ENCODE peak calls at places on chromosomes 12 and 14, in eight cellular contexts. One of them, this sample, is unnamed.

GRCh38 chr12:122046145-122046544 is 24.5 kb downstream of the BCL7A start:
- DNase-seq in heart left ventricle: no peak
- DNase-seq in BE2C: no peak
- DNase-seq in tibial artery: no peak
- DNase-seq in adrenal gland: no peak
- DNase-seq in left ventricle myocardium inferior: no peak
- DNase-seq in fibroblast of mammary gland: no peak
- DNase-seq in astrocyte of the cerebellum: no peak
- DNase-seq in this sample: no peak

GRCh38 chr14:80434574-80435321 is 223.4 kb upstream of the DIO2 start:
- DNase-seq in BE2C: no peak
- DNase-seq in fibroblast of mammary gland: peak; percentile 17
- DNase-seq in left ventricle myocardium inferior: no peak
- DNase-seq in heart left ventricle: no peak
- DNase-seq in astrocyte of the cerebellum: no peak
- DNase-seq in adrenal gland: no peak
- DNase-seq in tibial artery: no peak
- DNase-seq in this sample: peak; percentile 33

GRCh38 chr12:106195638-106196037 is 52.2 kb downstream of the CKAP4 start:
- DNase-seq in fibroblast of mammary gland: peak; percentile 82
- DNase-seq in adrenal gland: peak; percentile 81
- DNase-seq in tibial artery: peak; percentile 91
- DNase-seq in BE2C: no peak
- DNase-seq in heart left ventricle: peak; percentile 62
- DNase-seq in left ventricle myocardium inferior: peak; percentile 58
- DNase-seq in astrocyte of the cerebellum: peak; percentile 48
- DNase-seq in this sample: peak; percentile 53

GRCh38 chr14:65134651-65135579 is 32.6 kb upstream of the MAX start:
- DNase-seq in astrocyte of the cerebellum: peak; percentile 16
- DNase-seq in tibial artery: no peak
- DNase-seq in adrenal gland: no peak
- DNase-seq in BE2C: no peak
- DNase-seq in left ventricle myocardium inferior: no peak
- DNase-seq in heart left ventricle: no peak
- DNase-seq in fibroblast of mammary gland: peak; percentile 18
- DNase-seq in this sample: peak; percentile 37

GRCh38 chr14:80393766-80394165 is 182.5 kb upstream of the DIO2 start:
- DNase-seq in fibroblast of mammary gland: no peak
- DNase-seq in BE2C: no peak
- DNase-seq in astrocyte of the cerebellum: no peak
- DNase-seq in tibial artery: no peak
- DNase-seq in left ventricle myocardium inferior: no peak
- DNase-seq in heart left ventricle: no peak
- DNase-seq in adrenal gland: no peak
- DNase-seq in this sample: no peak

GRCh38 chr12:29649722-29650121 is 134.0 kb downstream of the TMTC1 start:
- DNase-seq in fibroblast of mammary gland: no peak
- DNase-seq in astrocyte of the cerebellum: no peak
- DNase-seq in left ventricle myocardium inferior: no peak
- DNase-seq in BE2C: no peak
- DNase-seq in tibial artery: no peak
- DNase-seq in adrenal gland: no peak
- DNase-seq in heart left ventricle: no peak
- DNase-seq in this sample: no peak

GRCh38 chr12:124566181-124567034 is 1.0 kb downstream of the NCOR2 start:
- DNase-seq in tibial artery: peak; percentile 94
- DNase-seq in fibroblast of mammary gland: peak; percentile 63
- DNase-seq in left ventricle myocardium inferior: peak; percentile 92
- DNase-seq in BE2C: peak; percentile 88
- DNase-seq in heart left ventricle: peak; percentile 91
- DNase-seq in astrocyte of the cerebellum: no peak
- DNase-seq in adrenal gland: peak; percentile 93
- DNase-seq in this sample: no peak

GRCh38 chr12:11981174-11981733 is 89.5 kb upstream of the BCL2L14 start:
- DNase-seq in fibroblast of mammary gland: peak; percentile 24
- DNase-seq in astrocyte of the cerebellum: no peak
- DNase-seq in adrenal gland: no peak
- DNase-seq in left ventricle myocardium inferior: no peak
- DNase-seq in tibial artery: no peak
- DNase-seq in heart left ventricle: no peak
- DNase-seq in BE2C: no peak
- DNase-seq in this sample: no peak

GRCh38 chr12:68854078-68854468 is 46.1 kb downstream of the MDM2 start:
- DNase-seq in tibial artery: no peak
- DNase-seq in adrenal gland: no peak
- DNase-seq in astrocyte of the cerebellum: no peak
- DNase-seq in heart left ventricle: no peak
- DNase-seq in fibroblast of mammary gland: no peak
- DNase-seq in left ventricle myocardium inferior: no peak
- DNase-seq in BE2C: no peak
- DNase-seq in this sample: no peak

GRCh38 chr12:102811125-102811737 is 105.8 kb downstream of the PAH start:
- DNase-seq in adrenal gland: no peak
- DNase-seq in tibial artery: no peak
- DNase-seq in fibroblast of mammary gland: peak; percentile 2
- DNase-seq in heart left ventricle: no peak
- DNase-seq in left ventricle myocardium inferior: no peak
- DNase-seq in BE2C: peak; percentile 41
- DNase-seq in astrocyte of the cerebellum: no peak
- DNase-seq in this sample: no peak

GRCh38 chr12:9039397-9039977 is 50.1 kb downstream of the KLRG1 start:
- DNase-seq in adrenal gland: peak; percentile 17
- DNase-seq in BE2C: peak; percentile 12
- DNase-seq in fibroblast of mammary gland: peak; percentile 50
- DNase-seq in astrocyte of the cerebellum: peak; percentile 11
- DNase-seq in tibial artery: no peak
- DNase-seq in heart left ventricle: no peak
- DNase-seq in left ventricle myocardium inferior: no peak
- DNase-seq in this sample: no peak

GRCh38 chr14:94485944-94486841 is 10.2 kb upstream of the SERPINA9 start:
- DNase-seq in left ventricle myocardium inferior: peak; percentile 27
- DNase-seq in fibroblast of mammary gland: peak; percentile 62
- DNase-seq in heart left ventricle: peak; percentile 45
- DNase-seq in astrocyte of the cerebellum: peak; percentile 16
- DNase-seq in tibial artery: no peak
- DNase-seq in adrenal gland: peak; percentile 32
- DNase-seq in BE2C: peak; percentile 76
- DNase-seq in this sample: no peak

GRCh38 chr12:115867854-115868253 is 409.6 kb downstream of the MED13L start:
- DNase-seq in astrocyte of the cerebellum: no peak
- DNase-seq in tibial artery: no peak
- DNase-seq in fibroblast of mammary gland: no peak
- DNase-seq in BE2C: no peak
- DNase-seq in left ventricle myocardium inferior: no peak
- DNase-seq in heart left ventricle: no peak
- DNase-seq in adrenal gland: no peak
- DNase-seq in this sample: no peak

GRCh38 chr12:115868624-115869023 is 408.9 kb downstream of the MED13L start:
- DNase-seq in astrocyte of the cerebellum: no peak
- DNase-seq in tibial artery: no peak
- DNase-seq in BE2C: no peak
- DNase-seq in heart left ventricle: no peak
- DNase-seq in left ventricle myocardium inferior: no peak
- DNase-seq in fibroblast of mammary gland: no peak
- DNase-seq in adrenal gland: no peak
- DNase-seq in this sample: no peak

GRCh38 chr12:115869604-115870003 is 407.9 kb downstream of the MED13L start:
- DNase-seq in left ventricle myocardium inferior: no peak
- DNase-seq in astrocyte of the cerebellum: no peak
- DNase-seq in fibroblast of mammary gland: no peak
- DNase-seq in heart left ventricle: no peak
- DNase-seq in tibial artery: no peak
- DNase-seq in adrenal gland: no peak
- DNase-seq in BE2C: no peak
- DNase-seq in this sample: no peak

GRCh38 chr12:115870021-115870420 is 407.5 kb downstream of the MED13L start:
- DNase-seq in fibroblast of mammary gland: no peak
- DNase-seq in BE2C: no peak
- DNase-seq in tibial artery: no peak
- DNase-seq in heart left ventricle: no peak
- DNase-seq in left ventricle myocardium inferior: no peak
- DNase-seq in astrocyte of the cerebellum: no peak
- DNase-seq in adrenal gland: no peak
- DNase-seq in this sample: no peak

DNA sequence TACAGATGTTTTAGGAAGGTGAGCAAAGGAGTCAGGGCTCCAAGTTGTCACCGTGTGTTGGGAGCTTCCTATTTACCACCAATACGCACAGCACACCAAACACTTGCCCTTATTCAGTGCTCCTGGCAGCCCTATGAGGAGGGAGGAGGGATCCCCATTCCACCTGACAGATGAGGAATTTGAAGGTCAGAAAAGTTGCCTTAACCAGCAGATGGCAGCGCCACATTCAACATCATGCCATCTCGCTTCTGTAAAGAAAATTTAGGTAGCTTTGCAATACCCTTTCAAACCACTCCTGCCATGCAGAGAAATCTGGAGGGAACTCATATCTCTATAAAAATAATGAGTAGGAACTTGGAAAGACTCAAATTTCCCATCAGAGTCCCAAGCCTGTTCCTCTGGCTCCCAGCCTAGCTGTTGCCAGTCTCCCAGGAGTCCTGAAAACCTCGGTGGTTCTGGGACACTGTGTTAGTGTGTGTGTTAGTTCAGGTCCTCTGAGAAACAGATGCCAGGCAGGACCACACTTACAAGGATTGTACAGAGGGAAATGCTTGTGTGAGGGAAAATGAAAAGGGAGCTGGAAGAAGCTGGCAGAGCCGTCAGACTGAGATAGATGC is 410.5 kb downstream of the MED13L start:
- DNase-seq in fibroblast of mammary gland: no peak
- DNase-seq in adrenal gland: no peak
- DNase-seq in astrocyte of the cerebellum: no peak
- DNase-seq in heart left ventricle: no peak
- DNase-seq in left ventricle myocardium inferior: no peak
- DNase-seq in tibial artery: no peak
- DNase-seq in BE2C: no peak
- DNase-seq in this sample: no peak
- TF ChIP-seq CTCF in fibroblast of mammary gland: no peak
- TF ChIP-seq CTCF in adrenal gland: no peak
- TF ChIP-seq CTCF in astrocyte of the cerebellum: no peak
- TF ChIP-seq CTCF in heart left ventricle: no peak
- TF ChIP-seq CTCF in left ventricle myocardium inferior: no peak
- TF ChIP-seq CTCF in tibial artery: no peak
- TF ChIP-seq CTCF in BE2C: peak; percentile 16
- TF ChIP-seq CTCF in this sample: peak; percentile 19

GRCh38 chr12:89762498-89763170 is 54.0 kb upstream of the ATP2B1 start:
- DNase-seq in tibial artery: no peak
- DNase-seq in astrocyte of the cerebellum: no peak
- DNase-seq in BE2C: no peak
- DNase-seq in left ventricle myocardium inferior: no peak
- DNase-seq in heart left ventricle: no peak
- DNase-seq in fibroblast of mammary gland: no peak
- DNase-seq in adrenal gland: no peak
- DNase-seq in this sample: no peak

GRCh38 chr12:89770391-89770790 is 61.8 kb upstream of the ATP2B1 start:
- DNase-seq in heart left ventricle: no peak
- DNase-seq in adrenal gland: no peak
- DNase-seq in BE2C: no peak
- DNase-seq in fibroblast of mammary gland: no peak
- DNase-seq in astrocyte of the cerebellum: peak; percentile 44
- DNase-seq in left ventricle myocardium inferior: no peak
- DNase-seq in tibial artery: no peak
- DNase-seq in this sample: no peak

GRCh38 chr12:89769483-89769818 is 60.8 kb upstream of the ATP2B1 start:
- DNase-seq in astrocyte of the cerebellum: no peak
- DNase-seq in tibial artery: no peak
- DNase-seq in BE2C: no peak
- DNase-seq in heart left ventricle: no peak
- DNase-seq in adrenal gland: no peak
- DNase-seq in fibroblast of mammary gland: no peak
- DNase-seq in left ventricle myocardium inferior: no peak
- DNase-seq in this sample: no peak

GRCh38 chr12:89768586-89769482 is 60.2 kb upstream of the ATP2B1 start:
- DNase-seq in fibroblast of mammary gland: peak; percentile 99
- DNase-seq in astrocyte of the cerebellum: peak; percentile 61
- DNase-seq in tibial artery: no peak
- DNase-seq in heart left ventricle: no peak
- DNase-seq in adrenal gland: no peak
- DNase-seq in BE2C: peak; percentile 10
- DNase-seq in left ventricle myocardium inferior: no peak
- DNase-seq in this sample: peak; percentile 84

DNA sequence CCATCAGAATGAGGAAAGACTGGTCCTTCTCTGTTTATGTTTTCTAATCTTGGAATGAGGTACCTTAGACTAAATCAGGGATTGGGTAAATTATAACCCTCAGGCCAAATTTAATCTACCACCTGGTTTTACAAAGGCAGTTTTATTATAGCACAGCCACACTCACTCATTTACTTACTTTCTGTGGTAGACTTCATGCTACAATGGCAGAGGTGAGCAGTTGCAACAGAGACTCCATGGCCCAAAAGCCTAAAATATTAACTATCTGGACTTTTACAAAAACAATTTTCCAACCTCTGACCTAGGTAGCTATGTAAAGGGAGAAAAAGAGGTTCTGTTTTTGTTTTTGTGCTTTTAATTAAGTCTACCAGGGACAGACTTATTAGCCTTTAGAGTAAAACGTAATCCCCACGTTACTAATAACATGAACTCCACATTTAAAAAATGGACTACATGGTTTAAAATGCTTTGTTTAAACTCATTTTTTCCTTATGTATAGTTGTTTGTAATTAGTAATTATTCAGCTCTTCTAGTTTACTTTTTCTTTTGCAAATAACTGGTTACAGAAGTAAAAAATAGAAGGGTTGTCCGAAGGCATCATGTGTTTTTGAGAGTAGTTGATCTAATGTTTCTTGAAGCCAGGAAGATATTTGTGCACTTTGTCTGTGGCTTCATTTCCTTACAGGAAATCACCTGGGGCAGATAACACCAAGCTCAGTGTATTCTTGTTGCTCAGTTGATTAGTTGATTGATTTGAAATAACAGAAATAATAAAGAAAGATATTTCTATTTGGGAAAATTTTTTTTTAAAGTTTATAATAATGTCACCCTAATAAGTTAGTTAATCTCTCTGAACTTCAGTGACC is 57.6 kb upstream of the ATP2B1 start:
- DNase-seq in left ventricle myocardium inferior: no peak
- DNase-seq in heart left ventricle: no peak
- DNase-seq in fibroblast of mammary gland: no peak
- DNase-seq in astrocyte of the cerebellum: no peak
- DNase-seq in tibial artery: no peak
- DNase-seq in BE2C: no peak
- DNase-seq in adrenal gland: no peak
- DNase-seq in this sample: no peak
- H3K4me3 ChIP-seq in left ventricle myocardium inferior: no peak overlapping the region
- H3K4me3 ChIP-seq in heart left ventricle: no peak overlapping the region
- H3K4me3 ChIP-seq in fibroblast of mammary gland: no peak overlapping the region
- H3K4me3 ChIP-seq in astrocyte of the cerebellum: no peak overlapping the region
- H3K4me3 ChIP-seq in tibial artery: no peak overlapping the region
- H3K4me3 ChIP-seq in BE2C: no peak overlapping the region
- H3K4me3 ChIP-seq in adrenal gland: no peak overlapping the region
- H3K4me3 ChIP-seq in this sample: no peak overlapping the region

GRCh38 chr12:67208326-67209067 is 60.7 kb upstream of the CAND1 start:
- DNase-seq in BE2C: no peak
- DNase-seq in left ventricle myocardium inferior: peak; percentile 14
- DNase-seq in adrenal gland: no peak
- DNase-seq in fibroblast of mammary gland: no peak
- DNase-seq in astrocyte of the cerebellum: no peak
- DNase-seq in tibial artery: no peak
- DNase-seq in heart left ventricle: no peak
- DNase-seq in this sample: no peak
- TF ChIP-seq CTCF in BE2C: no peak
- TF ChIP-seq CTCF in left ventricle myocardium inferior: no peak
- TF ChIP-seq CTCF in adrenal gland: no peak
- TF ChIP-seq CTCF in fibroblast of mammary gland: no peak
- TF ChIP-seq CTCF in astrocyte of the cerebellum: no peak
- TF ChIP-seq CTCF in tibial artery: no peak
- TF ChIP-seq CTCF in heart left ventricle: no peak
- TF ChIP-seq CTCF in this sample: no peak

GRCh38 chr14:41749425-41749824 is 142.7 kb downstream of the LRFN5 start:
- DNase-seq in adrenal gland: no peak
- DNase-seq in left ventricle myocardium inferior: no peak
- DNase-seq in BE2C: no peak
- DNase-seq in astrocyte of the cerebellum: no peak
- DNase-seq in fibroblast of mammary gland: peak; percentile 56
- DNase-seq in tibial artery: no peak
- DNase-seq in heart left ventricle: no peak
- DNase-seq in this sample: no peak
- H3K4me3 ChIP-seq in adrenal gland: peak overlapping the region; percentile 2
- H3K4me3 ChIP-seq in left ventricle myocardium inferior: peak overlapping the region; percentile 52
- H3K4me3 ChIP-seq in BE2C: no peak overlapping the region
- H3K4me3 ChIP-seq in astrocyte of the cerebellum: no peak overlapping the region
- H3K4me3 ChIP-seq in fibroblast of mammary gland: peak overlapping the region; percentile 37
- H3K4me3 ChIP-seq in tibial artery: peak overlapping the region; percentile 28
- H3K4me3 ChIP-seq in heart left ventricle: peak overlapping the region; percentile 49
- H3K4me3 ChIP-seq in this sample: peak overlapping the region; percentile 36